ENCODE peak calls at places on chromosomes 4 and X, in six cellular contexts. N, L, O, X, T and I are unnamed samples.

GRCh38 chr4:184389978-184390518 is 84.3 kb downstream of the IRF2 start:
- DNase-seq in X (no peak), N (no peak), T (no peak), L (no peak), O (no peak), I (no peak)

GRCh38 chrX:82813671-82814078 is 694.4 kb upstream of the POU3F4 start:
- DNase-seq in N (no peak), L (no peak), X (no peak), O (no peak), T (no peak), I (peak; percentile 19)

GRCh38 chr4:139584784-139585183 is 28.8 kb upstream of the SETD7 start:
- DNase-seq in T (no peak), L (no peak), X (no peak), O (no peak), N (no peak), I (no peak)

GRCh38 chrX:151985955-151986354 is 11.5 kb upstream of the GABRE start:
- DNase-seq in N (no peak), L (no peak), O (no peak), X (no peak), T (no peak), I (no peak)

GRCh38 chr4:185716008-185716976 is 95.7 kb downstream of the SORBS2 start:
- DNase-seq in X (no peak), L (no peak), N (no peak), O (no peak), T (no peak), I (no peak)

GRCh38 chr4:15469402-15470148 is at the start of gene CC2D2A:
- DNase-seq in T (no peak), N (no peak), O (peak; percentile 38), X (peak; percentile 50), L (no peak), I (no peak)

GRCh38 chr4:142743071-142743825 is 102.9 kb downstream of the INPP4B start:
- DNase-seq in L (no peak), O (no peak), T (no peak), X (no peak), N (no peak), I (no peak)

GRCh38 chr4:148254818-148255366 is 187.3 kb downstream of the NR3C2 start:
- DNase-seq in X (no peak), O (no peak), T (no peak), L (no peak), N (no peak), I (no peak)

GRCh38 chr4:184287697-184288255 is 70.1 kb upstream of the ENPP6 start:
- DNase-seq in X (no peak), T (peak; percentile 58), O (no peak), L (no peak), N (no peak), I (no peak)

GRCh38 chr4:170721812-170722373 is 632.1 kb upstream of the AADAT start:
- DNase-seq in T (no peak), L (no peak), O (no peak), N (no peak), X (no peak), I (no peak)

GRCh38 chrX:83185887-83186286 is 322.2 kb upstream of the POU3F4 start:
- DNase-seq in N (no peak), T (no peak), O (no peak), L (no peak), X (no peak), I (no peak)

GRCh38 chr4:26491449-26492170 is 1.3 kb upstream of the CCKAR start:
- DNase-seq in L (no peak), N (no peak), T (no peak), X (no peak), O (no peak), I (no peak)

DNA sequence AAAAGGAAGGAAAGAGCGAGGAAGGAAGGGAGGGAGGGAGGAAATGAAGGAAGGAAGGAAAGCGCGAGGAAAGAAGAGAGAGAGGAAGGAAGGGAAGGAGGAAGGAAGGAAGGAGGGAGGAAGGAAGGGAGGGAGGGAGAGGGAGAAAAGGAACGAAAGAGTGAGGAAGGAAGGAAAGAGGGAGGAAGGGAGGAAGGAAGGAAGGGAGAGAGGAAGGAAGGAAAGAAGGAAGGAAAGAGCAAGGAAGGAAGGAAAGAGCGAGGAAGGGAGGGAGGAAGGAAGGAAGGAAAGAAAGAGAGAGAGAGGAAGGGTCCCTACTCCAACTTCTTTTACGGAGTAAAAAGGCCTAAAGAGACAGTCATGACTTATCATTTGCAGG is 17.5 kb downstream of the TRIM2 start:
- DNase-seq in N (no peak), T (no peak), L (no peak), O (no peak), X (no peak), I (no peak)
- H3K4me3 ChIP-seq in N (peak overlapping the region; percentile 50), T (peak overlapping the region; percentile 57), L (peak overlapping the region; percentile 61), O (peak overlapping the region; percentile 68), X (peak overlapping the region; percentile 73), I (peak overlapping the region; percentile 73)

DNA sequence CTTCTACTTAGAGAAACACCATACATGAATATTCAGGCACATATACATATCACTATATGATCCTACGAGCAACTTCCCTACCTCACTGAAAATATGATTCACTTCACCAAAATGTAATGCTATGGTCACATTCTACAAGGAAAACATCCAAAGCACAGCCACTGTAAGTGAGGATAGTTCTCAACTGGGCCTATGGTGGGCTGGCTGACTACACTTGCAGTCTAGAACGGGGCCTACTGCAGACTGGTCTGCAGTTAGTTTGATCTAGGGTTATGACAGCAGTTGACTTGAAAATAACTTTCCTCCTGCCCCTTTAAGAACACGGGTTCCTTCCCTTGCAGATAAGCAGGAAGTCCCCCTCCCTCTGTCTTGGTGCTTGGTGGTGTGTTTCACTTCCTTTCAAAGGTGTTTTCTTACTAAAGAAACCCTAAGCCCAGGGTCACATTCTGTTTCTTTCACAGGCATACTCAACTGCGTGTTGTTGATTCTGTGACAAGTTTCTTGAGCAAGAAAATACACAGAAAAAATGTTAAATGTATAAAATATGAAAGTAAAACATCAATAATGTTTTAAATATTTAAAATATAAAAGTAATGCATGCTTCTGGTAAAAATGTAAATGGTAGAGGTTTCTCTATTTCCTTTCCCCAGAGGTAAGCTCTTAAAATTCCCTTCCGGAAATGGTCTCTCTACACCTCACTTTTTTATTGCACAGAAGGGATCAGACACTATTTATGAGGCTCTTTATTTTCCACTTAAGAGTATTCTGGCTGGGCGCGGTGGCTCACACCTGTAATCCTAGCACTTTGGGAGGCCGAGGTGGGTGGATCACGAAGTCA is 18.0 kb upstream of the TMSB4X start:
- DNase-seq in T (no peak), O (no peak), N (no peak), L (no peak), X (no peak), I (peak; percentile 64)
- H3K27ac ChIP-seq in T (peak overlapping the region; percentile 55), O (no peak overlapping the region), N (no peak overlapping the region), L (peak overlapping the region; percentile 81), X (peak overlapping the region; percentile 75), I (peak overlapping the region; percentile 67)

GRCh38 chr4:31023724-31024123 is 303.6 kb downstream of the PCDH7 start:
- DNase-seq in X (no peak), N (no peak), L (no peak), T (no peak), O (no peak), I (no peak)

GRCh38 chr4:31020363-31020762 is 300.2 kb downstream of the PCDH7 start:
- DNase-seq in N (no peak), T (no peak), O (no peak), X (no peak), L (no peak), I (no peak)

GRCh38 chr4:31021008-31021407 is 300.8 kb downstream of the PCDH7 start:
- DNase-seq in N (no peak), T (no peak), X (no peak), O (no peak), L (no peak), I (no peak)

GRCh38 chr4:31023109-31023508 is 302.9 kb downstream of the PCDH7 start:
- DNase-seq in N (no peak), L (no peak), O (no peak), X (no peak), T (no peak), I (no peak)

DNA sequence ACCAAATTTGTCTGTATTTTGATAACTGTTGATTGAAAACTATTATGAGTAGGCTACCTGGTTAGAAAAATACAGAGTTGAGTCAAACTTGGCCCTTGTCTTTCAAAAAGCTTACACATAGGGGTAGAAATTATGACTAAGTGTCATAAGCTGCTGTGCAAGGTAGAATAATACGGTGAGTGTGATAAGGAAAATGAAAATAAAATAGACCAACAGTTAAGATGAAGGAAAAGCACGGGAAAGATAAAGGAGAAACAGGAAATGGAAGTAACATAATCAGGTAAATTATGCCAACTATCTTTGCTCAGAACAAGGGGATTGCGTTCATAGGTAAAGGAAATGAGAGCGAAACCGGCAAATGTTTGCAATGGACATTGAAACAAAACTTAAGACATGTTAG is 302.5 kb downstream of the PCDH7 start:
- DNase-seq in L (no peak), N (no peak), O (no peak), X (no peak), T (no peak), I (no peak)
- H3K4me3 ChIP-seq in L (no peak overlapping the region), N (no peak overlapping the region), O (no peak overlapping the region), X (no peak overlapping the region), T (no peak overlapping the region), I (no peak overlapping the region)

GRCh38 chrX:21700289-21700688 is 42.2 kb upstream of the KLHL34 start:
- DNase-seq in T (no peak), L (no peak), X (no peak), N (no peak), O (no peak), I (no peak)

GRCh38 chrX:21698274-21698673 is 40.1 kb upstream of the KLHL34 start:
- DNase-seq in N (no peak), L (no peak), O (no peak), X (no peak), T (no peak), I (no peak)

GRCh38 chrX:21705215-21705614 is 47.1 kb upstream of the KLHL34 start:
- DNase-seq in L (no peak), X (no peak), O (no peak), N (no peak), T (no peak), I (no peak)

GRCh38 chrX:21702725-21703228 is 44.6 kb upstream of the KLHL34 start:
- DNase-seq in N (no peak), T (no peak), L (no peak), X (no peak), O (no peak), I (no peak)

GRCh38 chrX:21700967-21701366 is 42.8 kb upstream of the KLHL34 start:
- DNase-seq in X (no peak), O (no peak), T (no peak), N (no peak), L (no peak), I (no peak)
- H3K27ac ChIP-seq in X (no peak overlapping the region), O (no peak overlapping the region), T (no peak overlapping the region), N (no peak overlapping the region), L (no peak overlapping the region), I (no peak overlapping the region)

GRCh38 chrX:115892787-115893671 is 277.5 kb upstream of the AGTR2 start:
- DNase-seq in L (no peak), N (peak; percentile 68), T (peak; percentile 60), X (peak; percentile 63), O (no peak), I (no peak)

GRCh38 chrX:115889121-115889890 is 281.2 kb upstream of the AGTR2 start:
- DNase-seq in O (no peak), X (no peak), L (no peak), N (no peak), T (peak; percentile 56), I (no peak)

GRCh38 chrX:115895678-115896329 is 274.7 kb upstream of the AGTR2 start:
- DNase-seq in N (no peak), L (no peak), T (no peak), O (no peak), X (no peak), I (no peak)

GRCh38 chrX:115894087-115894486 is 276.5 kb upstream of the AGTR2 start:
- DNase-seq in O (no peak), X (no peak), N (peak; percentile 28), T (peak; percentile 55), L (no peak), I (no peak)

GRCh38 chrX:115892056-115892708 is 278.4 kb upstream of the AGTR2 start:
- DNase-seq in L (no peak), O (no peak), T (no peak), X (no peak), N (no peak), I (no peak)
- H3K4me3 ChIP-seq in L (no peak overlapping the region), O (no peak overlapping the region), T (peak overlapping the region; percentile 13), X (no peak overlapping the region), N (no peak overlapping the region), I (no peak overlapping the region)